ENCODE peak calls at places on chromosomes 4 and X, in nine cellular contexts. G is globus pallidus, U is AG08396, Q is astrocyte of the spinal cord, I is IMR-90, H is AG20443, J is fibroblast of lung, Y is AG09309, V is NCI-H69. F is an unnamed sample.

GRCh38 chr4:60726779-60727178 is 473.3 kb upstream of the ADGRL3 start:
- DNase-seq in Q (no peak), J (no peak), G (no peak), I (peak), U (no peak), Y (no peak), H (no peak), V (no peak), F (peak)

GRCh38 chrX:23819385-23820234 is 36.6 kb downstream of the SAT1 start:
- DNase-seq in U (no peak), H (no peak), Q (peak), I (peak), G (no peak), V (no peak), J (peak), Y (no peak), F (no peak)

GRCh38 chr4:168480991-168481588 is 798 bp upstream of the DDX60L start:
- DNase-seq in J (peak), U (peak), Q (peak), I (peak), V (peak), H (peak), G (peak), Y (peak), F (peak)

GRCh38 chrX:29661290-29661689 is 554.1 kb upstream of the MAGEB2 start:
- DNase-seq in J (peak), G (no peak), Q (peak), H (no peak), I (peak), U (no peak), V (no peak), Y (no peak), F (peak)

GRCh38 chr4:93771640-93772411 is 56.7 kb upstream of the ATOH1 start:
- DNase-seq in Q (no peak), G (no peak), J (no peak), V (peak), I (no peak), U (no peak), Y (no peak), H (no peak), F (no peak)

GRCh38 chr4:176788971-176789370 is 3.8 kb downstream of the VEGFC start:
- DNase-seq in Q (no peak), U (no peak), H (no peak), I (no peak), V (peak), J (no peak), G (no peak), Y (no peak), F (no peak)

GRCh38 chrX:2694868-2695267 is 3.8 kb downstream of the CD99 start:
- DNase-seq in V (no peak), H (no peak), G (no peak), J (no peak), Y (no peak), U (no peak), I (no peak), Q (no peak), F (peak)

GRCh38 chrX:63658920-63659319 is 126.1 kb downstream of the ARHGEF9 start:
- DNase-seq in Q (no peak), I (no peak), V (no peak), H (no peak), J (no peak), U (no peak), G (no peak), Y (no peak), F (peak)

F was measured in cardiac fibroblast.